ENCODE peak calls at places on chromosomes 7 and 10, in six cellular contexts. Y, L, J, K, H and I are unnamed samples. For H3K4me1, the result is how much of the 10 kb centered on the place peaks cover.

GRCh38 chr7:32583791-32584190 is 88.5 kb downstream of the AVL9 start:
- DNase-seq in H (no peak), Y (no peak), L (no peak), J (no peak), K (no peak), I (no peak)

GRCh38 chr7:68043546-68043945 is 1046.9 kb downstream of the TYW1 start:
- DNase-seq in L (no peak), J (no peak), H (no peak), K (no peak), Y (no peak), I (no peak)

GRCh38 chr7:94352854-94353253 is 41.8 kb upstream of the COL1A2 start:
- DNase-seq in Y (no peak), H (no peak), L (no peak), J (no peak), K (no peak), I (no peak)

GRCh38 chr7:157404845-157405481 is 68.2 kb downstream of the DNAJB6 start:
- DNase-seq in H (no peak), Y (peak), L (no peak), K (peak), J (no peak), I (no peak)

GRCh38 chr7:155597753-155598140 is 46.7 kb upstream of the RBM33 start:
- DNase-seq in H (no peak), Y (no peak), L (no peak), J (no peak), K (no peak), I (no peak)

GRCh38 chr7:112162161-112163020 is 43.8 kb downstream of the DOCK4 start:
- DNase-seq in L (peak), H (no peak), J (no peak), K (no peak), Y (no peak), I (no peak)

GRCh38 chr10:112471878-112472487 is 25.0 kb downstream of the VTI1A start:
- DNase-seq in J (peak), K (no peak), L (peak), H (no peak), Y (no peak), I (no peak)

GRCh38 chr7:6284461-6285360 is 12.3 kb upstream of the CYTH3 start:
- DNase-seq in J (peak), H (no peak), L (no peak), Y (no peak), K (no peak), I (no peak)

GRCh38 chr10:33157108-33157507 is 177.4 kb downstream of the NRP1 start:
- DNase-seq in K (no peak), Y (no peak), H (no peak), L (no peak), J (no peak), I (no peak)

GRCh38 chr10:58322072-58322834 is 12.6 kb upstream of the UBE2D1 start:
- DNase-seq in L (no peak), J (no peak), H (no peak), Y (no peak), K (no peak), I (no peak)

GRCh38 chr7:85030893-85031292 is 156.0 kb downstream of the SEMA3D start:
- DNase-seq in H (no peak), Y (no peak), J (peak), L (no peak), K (no peak), I (no peak)

GRCh38 chr10:3481000-3481335 is 304.0 kb downstream of the KLF6 start:
- DNase-seq in H (no peak), Y (no peak), K (no peak), J (no peak), L (no peak), I (no peak)

GRCh38 chr10:7428673-7429350 is 18.0 kb upstream of the SFMBT2 start:
- DNase-seq in L (no peak), J (no peak), H (no peak), K (no peak), Y (no peak), I (no peak)

GRCh38 chr10:44650576-44651394 is 260.4 kb upstream of the TMEM72 start:
- DNase-seq in K (no peak), L (no peak), Y (no peak), H (no peak), J (no peak), I (no peak)

GRCh38 chr7:22589641-22590141 is 89.7 kb upstream of the STEAP1B start:
- DNase-seq in Y (no peak), H (peak), L (peak), K (peak), J (no peak), I (no peak)

GRCh38 chr7:78760620-78761355 is 692.7 kb downstream of the MAGI2 start:
- DNase-seq in Y (no peak), L (no peak), J (no peak), H (no peak), K (no peak), I (no peak)

GRCh38 chr10:18238875-18239485 is 98.8 kb downstream of the CACNB2 start:
- DNase-seq in Y (no peak), K (no peak), H (no peak), L (no peak), J (peak), I (no peak)

GRCh38 chr7:22969010-22969431 is 44.9 kb downstream of the HYCC1 start:
- DNase-seq in Y (no peak), L (no peak), J (no peak), K (no peak), H (no peak), I (no peak)

GRCh38 chr10:12975266-12975665 is 26.2 kb downstream of the CCDC3 start:
- DNase-seq in H (no peak), Y (no peak), L (no peak), K (no peak), J (no peak), I (no peak)

GRCh38 chr10:102642553-102643345 is 1.5 kb upstream of the TRIM8 start:
- DNase-seq in Y (peak), L (peak), H (peak), J (peak), K (no peak), I (no peak)

GRCh38 chr7:51210766-51211165 is 105.8 kb downstream of the COBL start:
- DNase-seq in L (no peak), J (no peak), K (no peak), H (no peak), Y (no peak), I (no peak)

GRCh38 chr7:151679073-151679708 is 159.5 kb upstream of the RHEB start:
- DNase-seq in H (no peak), J (no peak), K (no peak), Y (no peak), L (no peak), I (no peak)

GRCh38 chr10:20128796-20129195 is 312.6 kb downstream of the PLXDC2 start:
- DNase-seq in K (no peak), L (no peak), H (no peak), Y (no peak), J (no peak), I (no peak)

GRCh38 chr10:13637303-13637856 is 50.6 kb downstream of the PRPF18 start:
- DNase-seq in H (no peak), L (no peak), J (no peak), K (no peak), Y (no peak), I (no peak)

GRCh38 chr7:91266931-91267557 is 2.8 kb downstream of the FZD1 start:
- DNase-seq in K (no peak), L (no peak), Y (peak), J (no peak), H (no peak), I (no peak)

GRCh38 chr7:78130443-78131200 is 332.0 kb downstream of the PHTF2 start:
- DNase-seq in J (no peak), K (no peak), L (no peak), H (no peak), Y (no peak), I (no peak)

GRCh38 chr10:30002438-30003266 is 56.7 kb downstream of the JCAD start:
- DNase-seq in J (peak), K (peak), L (peak), H (peak), Y (peak), I (peak)

GRCh38 chr10:110859206-110859946 is 12.4 kb upstream of the PDCD4 start:
- DNase-seq in L (peak), Y (no peak), H (no peak), J (no peak), K (no peak), I (no peak)

GRCh38 chr10:1571587-1572237 is 165.6 kb downstream of the ADARB2 start:
- DNase-seq in K (no peak), L (no peak), J (no peak), Y (no peak), H (no peak), I (no peak)

GRCh38 chr7:155850730-155851678 is 38.7 kb upstream of the SHH start:
- DNase-seq in Y (no peak), L (no peak), H (no peak), J (no peak), K (no peak), I (no peak)

GRCh38 chr10:18683427-18683826 is 24.2 kb downstream of the ARL5B start:
- DNase-seq in L (no peak), J (no peak), H (no peak), K (no peak), Y (no peak), I (no peak)

GRCh38 chr7:23261843-23262452 is 15.4 kb downstream of the GPNMB start:
- DNase-seq in K (no peak), Y (peak), H (no peak), J (peak), L (peak), I (no peak)

GRCh38 chr7:71311576-71311975 is 179.6 kb downstream of the GALNT17 start:
- DNase-seq in H (no peak), K (no peak), J (no peak), L (no peak), Y (no peak), I (no peak)

GRCh38 chr7:125467996-125468854 is 538.6 kb upstream of the POT1 start:
- DNase-seq in L (no peak), Y (no peak), K (no peak), J (no peak), H (no peak), I (no peak)

GRCh38 chr10:53025172-53025651 is 252.6 kb upstream of the MBL2 start:
- DNase-seq in L (no peak), H (no peak), Y (no peak), K (no peak), J (no peak), I (no peak)

GRCh38 chr10:34721201-34721840 is 93.8 kb downstream of the PARD3 start:
- DNase-seq in K (no peak), J (no peak), Y (no peak), H (no peak), L (no peak), I (no peak)

GRCh38 chr7:82965088-82966036 is 197.3 kb downstream of the PCLO start:
- DNase-seq in H (no peak), J (no peak), K (no peak), L (no peak), Y (no peak), I (no peak)

GRCh38 chr10:5956146-5956914 is 21.0 kb downstream of the IL15RA start:
- DNase-seq in J (no peak), H (no peak), K (no peak), L (no peak), Y (no peak), I (no peak)

GRCh38 chr10:119319920-119320258 is 112.5 kb downstream of the GRK5 start:
- DNase-seq in K (no peak), L (no peak), Y (no peak), J (no peak), H (no peak), I (no peak)
- H3K4me1 ChIP-seq in K (under half), L (under half), Y (under half), J (under half), H (under half), I (under half)

GRCh38 chr10:86392723-86393094 is 26.1 kb upstream of the GRID1 start:
- DNase-seq in J (no peak), Y (no peak), H (no peak), L (peak), K (no peak), I (no peak)
- TF ChIP-seq POLR2A in J (no peak), Y (no peak), H (no peak), L (no peak), K (no peak), I (no peak)

GRCh38 chr7:952548-953441 is 1.7 kb downstream of the ADAP1 start:
- DNase-seq in Y (no peak), J (no peak), H (no peak), K (peak), L (no peak), I (no peak)

GRCh38 chr7:956031-956430 is 1.6 kb upstream of the ADAP1 start:
- DNase-seq in H (no peak), L (no peak), J (no peak), Y (no peak), K (peak), I (no peak)

GRCh38 chr7:951881-952547 is 2.5 kb downstream of the ADAP1 start:
- DNase-seq in H (no peak), J (no peak), Y (no peak), K (peak), L (no peak), I (no peak)

GRCh38 chr7:953547-954327 is 743 bp downstream of the ADAP1 start:
- DNase-seq in K (peak), J (no peak), Y (no peak), H (no peak), L (peak), I (no peak)

DNA sequence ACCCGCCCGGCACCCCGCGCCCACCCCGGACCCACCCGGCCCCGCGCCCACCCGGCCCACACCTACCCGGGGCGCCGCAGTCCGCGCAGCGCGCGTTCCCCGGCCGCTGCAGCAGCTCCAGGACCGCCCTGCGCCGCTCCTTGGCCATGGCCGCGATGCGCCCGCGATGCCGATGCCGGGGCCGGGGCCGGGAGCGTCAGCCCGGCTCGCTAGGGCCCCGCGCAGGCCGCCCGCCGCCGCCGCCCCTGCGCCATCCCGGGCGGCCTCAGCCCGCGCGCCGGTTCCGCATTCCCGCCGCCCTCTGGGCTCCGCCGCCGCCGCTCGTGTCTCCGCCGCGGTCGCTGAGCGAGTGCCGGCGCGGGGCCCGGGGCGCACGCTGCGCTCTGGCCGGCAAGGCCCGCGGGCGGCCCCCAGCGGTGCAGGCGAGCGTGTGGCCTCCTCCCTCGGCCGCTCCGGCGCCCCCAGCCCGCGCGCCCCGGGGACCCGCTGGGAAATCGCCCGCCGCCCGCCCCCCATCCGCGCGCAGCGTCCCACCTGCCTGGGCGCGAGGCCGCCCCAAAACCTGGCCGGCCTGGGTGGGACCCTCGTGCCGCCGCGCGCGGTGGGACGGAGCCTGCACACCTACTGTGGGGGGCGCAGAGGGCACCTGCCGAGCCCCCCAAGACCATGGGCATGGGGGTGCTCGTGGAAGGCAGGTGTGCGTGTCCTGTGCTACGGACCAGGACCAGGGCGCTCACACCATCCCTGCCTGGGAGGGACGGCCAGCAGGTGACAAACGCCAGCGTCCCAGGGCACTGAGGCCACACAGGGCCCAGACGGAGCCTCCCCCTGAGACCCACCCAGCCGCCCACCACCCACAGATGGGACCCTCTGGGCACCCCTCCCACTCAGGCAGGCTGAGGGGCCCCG is at the start of gene ADAP1:
- DNase-seq in J (no peak), Y (no peak), L (no peak), H (no peak), K (peak), I (no peak)
- H3K4me1 ChIP-seq in J (under half), Y (under half), L (under half), H (under half), K (under half), I (under half)

GRCh38 chr7:159142730-159143129 is 1.9 kb downstream of the VIPR2 start:
- DNase-seq in L (no peak), Y (no peak), J (no peak), K (no peak), H (no peak), I (no peak)

GRCh38 chr7:159145544-159145891 is 851 bp upstream of the VIPR2 start:
- DNase-seq in H (no peak), K (no peak), J (no peak), L (no peak), Y (peak), I (no peak)

GRCh38 chr7:159144756-159145543 is at the start of gene VIPR2:
- DNase-seq in H (no peak), J (no peak), K (no peak), Y (peak), L (peak), I (no peak)

GRCh38 chr7:159142204-159142603 is 2.5 kb downstream of the VIPR2 start:
- DNase-seq in L (no peak), Y (no peak), K (no peak), H (no peak), J (no peak), I (no peak)

DNA sequence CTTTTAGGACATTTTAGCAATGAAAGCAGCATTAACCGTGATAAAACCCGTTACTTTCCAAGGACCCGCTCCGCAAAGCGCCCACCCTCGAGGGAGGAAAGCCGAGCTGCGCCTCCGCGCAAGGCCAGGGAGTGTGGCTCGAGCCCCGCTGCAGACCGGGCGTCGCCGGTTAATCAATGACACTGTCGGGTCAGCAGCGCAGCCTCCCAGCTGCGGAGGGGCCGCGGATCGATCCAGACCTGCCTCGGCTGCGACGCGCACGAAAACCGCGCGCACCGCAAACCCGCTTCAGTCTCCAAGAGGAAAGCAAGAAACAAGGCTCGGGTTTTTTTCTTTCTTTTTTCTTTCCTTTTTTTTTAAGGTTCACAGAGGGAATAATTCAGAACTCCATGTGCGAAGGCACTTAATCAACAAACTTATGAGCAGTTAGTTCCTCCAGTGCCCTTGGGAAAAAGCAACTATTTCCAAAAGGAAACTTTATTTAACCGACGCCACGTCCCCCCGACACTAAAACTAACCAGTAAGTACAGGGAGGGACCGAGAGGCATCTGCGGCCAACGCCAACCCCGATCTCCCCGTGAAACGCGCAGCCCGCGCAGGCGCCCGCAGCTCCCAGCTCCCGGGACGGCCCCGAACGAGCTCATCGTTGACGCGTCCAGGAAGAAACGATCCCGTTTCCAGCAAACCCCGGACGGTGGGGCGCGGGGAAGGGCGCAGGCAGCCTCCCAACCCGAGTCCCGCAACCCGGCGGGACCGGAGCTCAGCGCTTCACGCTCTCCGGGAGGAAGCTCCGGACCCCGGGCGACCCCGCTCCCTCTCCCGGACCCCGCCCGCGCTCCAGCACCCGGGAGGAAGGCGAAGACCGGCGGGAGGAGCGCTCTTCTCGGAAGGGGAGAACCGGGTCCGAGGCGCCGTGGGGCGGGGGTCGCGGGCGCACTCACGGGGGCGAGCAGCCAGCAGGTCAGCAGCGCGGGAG is 599 bp downstream of the VIPR2 start:
- DNase-seq in L (peak), Y (peak), K (no peak), H (no peak), J (no peak), I (no peak)
- TF ChIP-seq POLR2A in L (no peak), Y (no peak), K (no peak), H (no peak), J (no peak), I (no peak)

GRCh38 chr10:96600337-96600736 is 13.5 kb upstream of the TM9SF3 start:
- DNase-seq in J (no peak), H (no peak), L (no peak), Y (no peak), K (no peak), I (no peak)
- H3K4me1 ChIP-seq in J (under half), H (under half), L (under half), Y (under half), K (under half), I (under half)

DNA sequence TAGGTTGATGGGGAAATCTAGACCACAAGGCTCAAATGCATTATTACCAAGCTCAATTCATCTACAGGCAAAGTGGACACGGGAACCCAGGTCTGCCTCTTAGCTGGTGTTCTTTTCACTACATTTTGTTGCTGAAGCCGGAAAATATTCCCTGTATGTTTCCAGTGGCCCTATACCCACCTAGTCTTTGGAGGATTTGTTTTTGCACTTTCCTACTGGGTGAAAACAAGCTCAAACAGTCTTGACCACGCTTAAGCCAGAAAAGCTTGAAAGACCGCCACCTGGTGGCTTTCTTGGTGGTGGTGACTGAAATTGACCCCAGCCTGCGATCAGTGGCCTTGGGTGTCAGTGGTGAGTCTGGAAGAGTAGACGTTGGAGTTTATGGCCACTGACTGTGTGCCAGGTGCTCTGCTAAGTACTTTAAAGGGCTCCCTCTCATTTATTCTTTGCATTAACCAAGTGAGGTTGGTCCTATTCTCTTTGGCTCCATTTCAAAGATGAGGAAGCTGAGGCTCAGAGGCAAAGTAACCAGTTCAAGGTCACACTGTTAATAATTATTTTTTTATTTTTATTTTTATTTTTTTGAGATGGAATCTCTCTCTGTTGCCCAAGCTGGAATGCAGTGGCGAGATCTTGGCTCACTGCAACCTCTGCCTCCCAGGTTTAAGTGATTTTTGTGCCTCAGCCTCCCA is 11.1 kb upstream of the CRTAC1 start:
- DNase-seq in H (peak), Y (no peak), K (no peak), J (peak), L (peak), I (no peak)
- TF ChIP-seq POLR2A in H (no peak), Y (no peak), K (no peak), J (no peak), L (no peak), I (no peak)

GRCh38 chr7:55569797-55570196 is 2.5 kb downstream of the VOPP1 start:
- DNase-seq in L (no peak), Y (no peak), K (no peak), H (no peak), J (no peak), I (no peak)
- H3K4me1 ChIP-seq in L (under half), Y (under half), K (under half), H (under half), J (under half), I (half or more)